ENCODE peak calls at places on chromosome 21, in nine cellular contexts. G, Q, S, C, E, N, Y, V and Z are unnamed samples.

GRCh38 chr21:16460936-16461335 is 731.2 kb downstream of the USP25 start:
- DNase-seq in G (no peak), Q (no peak), S (no peak), C (no peak), E (no peak), N (no peak), Y (no peak), V (no peak), Z (peak; percentile 1)

GRCh38 chr21:41321211-41321907 is 4.8 kb downstream of the FAM3B start:
- DNase-seq in G (peak; percentile 71), Q (no peak), S (no peak), C (peak; percentile 33), E (no peak), N (peak; percentile 10), Y (no peak), V (no peak), Z (no peak)

GRCh38 chr21:15445327-15445726 is 284.5 kb upstream of the USP25 start:
- DNase-seq in G (no peak), Q (no peak), S (no peak), C (peak; percentile 12), E (no peak), N (no peak), Y (no peak), V (no peak), Z (no peak)

GRCh38 chr21:27429612-27430361 is 462.9 kb upstream of the ADAMTS5 start:
- DNase-seq in G (no peak), Q (no peak), S (peak; percentile 75), C (no peak), E (no peak), N (no peak), Y (peak; percentile 79), V (no peak), Z (no peak)

GRCh38 chr21:28832013-28832714 is 160.5 kb downstream of the LTN1 start:
- DNase-seq in G (no peak), Q (no peak), S (no peak), C (no peak), E (no peak), N (peak; percentile 29), Y (peak; percentile 89), V (no peak), Z (peak; percentile 6)

GRCh38 chr21:38165466-38166213 is 91.2 kb upstream of the KCNJ15 start:
- DNase-seq in G (no peak), Q (no peak), S (no peak), C (no peak), E (no peak), N (no peak), Y (no peak), V (no peak), Z (no peak)

GRCh38 chr21:43603641-43604504 is 55.4 kb downstream of the HSF2BP start:
- DNase-seq in G (no peak), Q (no peak), S (peak; percentile 75), C (no peak), E (no peak), N (no peak), Y (peak; percentile 68), V (no peak), Z (peak; percentile 26)

GRCh38 chr21:38680401-38680800 is 125.3 kb upstream of the ETS2 start:
- DNase-seq in G (no peak), Q (no peak), S (no peak), C (no peak), E (no peak), N (no peak), Y (peak; percentile 30), V (no peak), Z (no peak)

GRCh38 chr21:29135481-29135880 is 5.0 kb downstream of the MAP3K7CL start:
- DNase-seq in G (no peak), Q (no peak), S (no peak), C (no peak), E (no peak), N (no peak), Y (no peak), V (no peak), Z (no peak)